ENCODE peak calls at places on chromosomes 5 and 9, in eight cellular contexts. L, T, H, V, Y, M, O and S are unnamed samples.

GRCh38 chr9:27108981-27109541 is at the start of gene TEK:
- DNase-seq in M (no peak), L (no peak), H (no peak), T (peak), V (no peak), O (no peak), Y (no peak), S (no peak)

GRCh38 chr5:150628936-150629485 is 11.4 kb upstream of the SYNPO start:
- DNase-seq in M (no peak), T (no peak), H (no peak), L (no peak), Y (no peak), O (no peak), V (no peak), S (no peak)

GRCh38 chr5:96121362-96121761 is 159.7 kb upstream of the ELL2 start:
- DNase-seq in T (no peak), Y (no peak), M (no peak), O (no peak), V (no peak), H (no peak), L (no peak), S (no peak)

GRCh38 chr9:78370991-78371390 is 74.1 kb downstream of the PSAT1 start:
- DNase-seq in O (no peak), V (no peak), M (no peak), Y (no peak), L (no peak), T (no peak), H (no peak), S (no peak)

GRCh38 chr5:55650391-55650790 is 61.7 kb downstream of the SLC38A9 start:
- DNase-seq in M (no peak), O (peak), H (no peak), Y (no peak), V (no peak), L (no peak), T (peak), S (no peak)

GRCh38 chr9:4965174-4965821 is 19.8 kb upstream of the JAK2 start:
- DNase-seq in O (no peak), T (no peak), L (no peak), V (no peak), H (no peak), M (no peak), Y (no peak), S (no peak)

GRCh38 chr9:82037126-82037525 is 48.6 kb downstream of the SPATA31D1 start:
- DNase-seq in T (peak), O (no peak), M (no peak), L (no peak), V (no peak), H (no peak), Y (no peak), S (no peak)

GRCh38 chr5:149435660-149436059 is 56.6 kb upstream of the IL17B start:
- DNase-seq in M (no peak), Y (no peak), L (no peak), H (no peak), O (no peak), V (no peak), T (no peak), S (no peak)

GRCh38 chr9:110744753-110745522 is 76.3 kb downstream of the MUSK start:
- DNase-seq in V (no peak), L (no peak), O (peak), Y (no peak), H (no peak), T (peak), M (no peak), S (no peak)

GRCh38 chr5:177035982-177036381 is 13.5 kb downstream of the ZNF346 start:
- DNase-seq in O (peak), H (no peak), T (no peak), M (no peak), V (no peak), L (no peak), Y (peak), S (no peak)

GRCh38 chr5:137695651-137696428 is 40.0 kb downstream of the KLHL3 start:
- DNase-seq in M (no peak), Y (no peak), O (no peak), H (peak), V (no peak), L (no peak), T (no peak), S (no peak)

GRCh38 chr9:113274474-113275146 is 762 bp downstream of the CDC26 start:
- DNase-seq in T (peak), V (peak), L (no peak), M (no peak), H (no peak), Y (peak), O (peak), S (peak)

GRCh38 chr5:82885657-82886389 is 191.4 kb downstream of the TMEM167A start:
- DNase-seq in Y (peak), L (no peak), O (peak), V (no peak), M (no peak), T (peak), H (no peak), S (no peak)

GRCh38 chr9:129126789-129127618 is 15.8 kb downstream of the PTPA start:
- DNase-seq in T (no peak), L (no peak), O (no peak), H (no peak), Y (no peak), V (no peak), M (no peak), S (no peak)

GRCh38 chr5:159965031-159965837 is 43.7 kb upstream of the TTC1 start:
- DNase-seq in M (no peak), L (peak), V (no peak), T (peak), O (peak), H (no peak), Y (peak), S (peak)

GRCh38 chr5:137902389-137903133 is 13.3 kb downstream of the PKD2L2 start:
- DNase-seq in T (no peak), M (no peak), V (no peak), H (no peak), L (no peak), Y (peak), O (no peak), S (no peak)

GRCh38 chr5:133240425-133241091 is 188.7 kb downstream of the HSPA4 start:
- DNase-seq in T (peak), O (peak), V (no peak), M (no peak), Y (peak), L (no peak), H (no peak), S (peak)

GRCh38 chr5:5330723-5331530 is 91.5 kb upstream of the ICE1 start:
- DNase-seq in Y (no peak), O (no peak), M (no peak), H (no peak), L (no peak), V (no peak), T (peak), S (no peak)

GRCh38 chr5:176772271-176773210 is 37.8 kb upstream of the UNC5A start:
- DNase-seq in H (no peak), M (no peak), L (no peak), O (no peak), T (no peak), Y (no peak), V (no peak), S (peak)

GRCh38 chr9:124385623-124386022 is 29.6 kb downstream of the PSMB7 start:
- DNase-seq in O (no peak), Y (no peak), M (no peak), H (no peak), V (no peak), T (no peak), L (no peak), S (no peak)

GRCh38 chr5:131488463-131488862 is 146.6 kb downstream of the RAPGEF6 start:
- DNase-seq in T (no peak), V (no peak), M (peak), L (no peak), H (no peak), Y (peak), O (no peak), S (no peak)

GRCh38 chr5:75010838-75011237 is 41.5 kb downstream of the GCNT4 start:
- DNase-seq in O (no peak), Y (no peak), M (no peak), V (no peak), L (no peak), H (no peak), T (no peak), S (no peak)

GRCh38 chr9:114525505-114525904 is 20.2 kb upstream of the WHRN start:
- DNase-seq in T (peak), H (no peak), O (peak), Y (no peak), L (no peak), M (no peak), V (no peak), S (no peak)

GRCh38 chr9:131416509-131416908 is 22.6 kb downstream of the PRRC2B start:
- DNase-seq in T (no peak), H (no peak), V (no peak), M (no peak), L (no peak), O (no peak), Y (no peak), S (no peak)

GRCh38 chr9:110620726-110621125 is 41.2 kb upstream of the SVEP1 start:
- DNase-seq in L (no peak), Y (no peak), M (no peak), H (no peak), O (no peak), T (no peak), V (no peak), S (no peak)

GRCh38 chr9:6219040-6219439 is 3.4 kb downstream of the IL33 start:
- DNase-seq in V (no peak), T (no peak), Y (no peak), M (no peak), L (no peak), O (no peak), H (no peak), S (no peak)

GRCh38 chr5:67465556-67466206 is 269.1 kb upstream of the CD180 start:
- DNase-seq in T (no peak), V (no peak), L (no peak), H (no peak), Y (peak), O (peak), M (no peak), S (no peak)

GRCh38 chr5:163569284-163569683 is 63.9 kb downstream of the MAT2B start:
- DNase-seq in V (no peak), L (no peak), Y (no peak), T (peak), M (no peak), O (peak), H (no peak), S (no peak)